ENCODE peak calls at places on chromosome 11, in six cellular contexts. One of them, this sample, is unnamed.
A peak's percentile ranks its signal among the peaks of the same experiment; 100 is the strongest.

GRCh38 chr11:100774132-100774531 is 87.0 kb downstream of the ARHGAP42 start:
- DNase-seq in Right ventricle myocardium inferior: no peak
- DNase-seq in activated naive CD4-positive, alpha-beta T cell: no peak
- DNase-seq in HCEC 1CT: no peak
- DNase-seq in stomach: no peak
- DNase-seq in GM19239: no peak
- DNase-seq in this sample: no peak

GRCh38 chr11:122758361-122758760 is 79.9 kb upstream of the CRTAM start:
- DNase-seq in Right ventricle myocardium inferior: no peak
- DNase-seq in activated naive CD4-positive, alpha-beta T cell: no peak
- DNase-seq in HCEC 1CT: no peak
- DNase-seq in stomach: no peak
- DNase-seq in GM19239: no peak
- DNase-seq in this sample: no peak

GRCh38 chr11:16604784-16605439 is 133.5 kb upstream of the C11orf58 start:
- DNase-seq in Right ventricle myocardium inferior: peak; percentile 78
- DNase-seq in activated naive CD4-positive, alpha-beta T cell: no peak
- DNase-seq in HCEC 1CT: peak; percentile 23
- DNase-seq in stomach: peak; percentile 54
- DNase-seq in GM19239: no peak
- DNase-seq in this sample: peak; percentile 46

GRCh38 chr11:79344765-79345164 is 96.1 kb downstream of the TENM4 start:
- DNase-seq in Right ventricle myocardium inferior: no peak
- DNase-seq in activated naive CD4-positive, alpha-beta T cell: no peak
- DNase-seq in HCEC 1CT: no peak
- DNase-seq in stomach: no peak
- DNase-seq in GM19239: no peak
- DNase-seq in this sample: no peak

GRCh38 chr11:87417951-87418350 is 380.2 kb downstream of the TMEM135 start:
- DNase-seq in Right ventricle myocardium inferior: no peak
- DNase-seq in activated naive CD4-positive, alpha-beta T cell: no peak
- DNase-seq in HCEC 1CT: no peak
- DNase-seq in stomach: no peak
- DNase-seq in GM19239: no peak
- DNase-seq in this sample: no peak

GRCh38 chr11:122140535-122140934 is 24.5 kb upstream of the BLID start:
- DNase-seq in Right ventricle myocardium inferior: no peak
- DNase-seq in activated naive CD4-positive, alpha-beta T cell: no peak
- DNase-seq in HCEC 1CT: peak; percentile 93
- DNase-seq in stomach: no peak
- DNase-seq in GM19239: no peak
- DNase-seq in this sample: no peak

GRCh38 chr11:1394936-1395772 is 5.4 kb downstream of the BRSK2 start:
- DNase-seq in Right ventricle myocardium inferior: peak; percentile 57
- DNase-seq in activated naive CD4-positive, alpha-beta T cell: no peak
- DNase-seq in HCEC 1CT: no peak
- DNase-seq in stomach: no peak
- DNase-seq in GM19239: no peak
- DNase-seq in this sample: no peak

GRCh38 chr11:70464509-70465361 is 66.4 kb downstream of the CTTN start:
- DNase-seq in Right ventricle myocardium inferior: no peak
- DNase-seq in activated naive CD4-positive, alpha-beta T cell: no peak
- DNase-seq in HCEC 1CT: no peak
- DNase-seq in stomach: no peak
- DNase-seq in GM19239: no peak
- DNase-seq in this sample: no peak

GRCh38 chr11:42311944-42312343 is 852.5 kb upstream of the LRRC4C start:
- DNase-seq in Right ventricle myocardium inferior: no peak
- DNase-seq in activated naive CD4-positive, alpha-beta T cell: no peak
- DNase-seq in HCEC 1CT: no peak
- DNase-seq in stomach: no peak
- DNase-seq in GM19239: no peak
- DNase-seq in this sample: no peak

GRCh38 chr11:117458275-117459120 is 130.8 kb downstream of the CEP164 start:
- DNase-seq in Right ventricle myocardium inferior: no peak
- DNase-seq in activated naive CD4-positive, alpha-beta T cell: no peak
- DNase-seq in HCEC 1CT: no peak
- DNase-seq in stomach: no peak
- DNase-seq in GM19239: no peak
- DNase-seq in this sample: peak; percentile 71

GRCh38 chr11:130407978-130408377 is 20.4 kb downstream of the ADAMTS8 start:
- DNase-seq in Right ventricle myocardium inferior: peak; percentile 65
- DNase-seq in activated naive CD4-positive, alpha-beta T cell: no peak
- DNase-seq in HCEC 1CT: peak; percentile 92
- DNase-seq in stomach: no peak
- DNase-seq in GM19239: no peak
- DNase-seq in this sample: no peak

GRCh38 chr11:121067453-121067852 is 33.6 kb upstream of the TECTA start:
- DNase-seq in Right ventricle myocardium inferior: no peak
- DNase-seq in activated naive CD4-positive, alpha-beta T cell: no peak
- DNase-seq in HCEC 1CT: no peak
- DNase-seq in stomach: no peak
- DNase-seq in GM19239: no peak
- DNase-seq in this sample: no peak

GRCh38 chr11:69049490-69049867 is 747 bp downstream of the TPCN2 start:
- DNase-seq in Right ventricle myocardium inferior: peak; percentile 65
- DNase-seq in activated naive CD4-positive, alpha-beta T cell: no peak
- DNase-seq in HCEC 1CT: no peak
- DNase-seq in stomach: no peak
- DNase-seq in GM19239: no peak
- DNase-seq in this sample: no peak

GRCh38 chr11:33388793-33389525 is 131.8 kb downstream of the HIPK3 start:
- DNase-seq in Right ventricle myocardium inferior: no peak
- DNase-seq in activated naive CD4-positive, alpha-beta T cell: no peak
- DNase-seq in HCEC 1CT: no peak
- DNase-seq in stomach: no peak
- DNase-seq in GM19239: no peak
- DNase-seq in this sample: no peak

GRCh38 chr11:35173011-35173511 is 34.1 kb downstream of the CD44 start:
- DNase-seq in Right ventricle myocardium inferior: peak; percentile 73
- DNase-seq in activated naive CD4-positive, alpha-beta T cell: no peak
- DNase-seq in HCEC 1CT: peak; percentile 75
- DNase-seq in stomach: peak; percentile 34
- DNase-seq in GM19239: no peak
- DNase-seq in this sample: peak; percentile 12

GRCh38 chr11:17298302-17298701 is 21.8 kb downstream of the NUCB2 start:
- DNase-seq in Right ventricle myocardium inferior: no peak
- DNase-seq in activated naive CD4-positive, alpha-beta T cell: no peak
- DNase-seq in HCEC 1CT: no peak
- DNase-seq in stomach: no peak
- DNase-seq in GM19239: no peak
- DNase-seq in this sample: peak; percentile 20

GRCh38 chr11:103920449-103920848 is 116.0 kb upstream of the DDI1 start:
- DNase-seq in Right ventricle myocardium inferior: no peak
- DNase-seq in activated naive CD4-positive, alpha-beta T cell: no peak
- DNase-seq in HCEC 1CT: no peak
- DNase-seq in stomach: no peak
- DNase-seq in GM19239: no peak
- DNase-seq in this sample: no peak

GRCh38 chr11:64261556-64262080 is 10.3 kb downstream of the PLCB3 start:
- DNase-seq in Right ventricle myocardium inferior: no peak
- DNase-seq in activated naive CD4-positive, alpha-beta T cell: no peak
- DNase-seq in HCEC 1CT: no peak
- DNase-seq in stomach: no peak
- DNase-seq in GM19239: no peak
- DNase-seq in this sample: no peak

GRCh38 chr11:35478411-35479139 is 46.8 kb downstream of the PAMR1 start:
- DNase-seq in Right ventricle myocardium inferior: no peak
- DNase-seq in activated naive CD4-positive, alpha-beta T cell: no peak
- DNase-seq in HCEC 1CT: no peak
- DNase-seq in stomach: peak; percentile 34
- DNase-seq in GM19239: no peak
- DNase-seq in this sample: no peak

GRCh38 chr11:122601131-122602125 is 54.1 kb upstream of the UBASH3B start:
- DNase-seq in Right ventricle myocardium inferior: no peak
- DNase-seq in activated naive CD4-positive, alpha-beta T cell: no peak
- DNase-seq in HCEC 1CT: peak; percentile 70
- DNase-seq in stomach: no peak
- DNase-seq in GM19239: no peak
- DNase-seq in this sample: no peak

GRCh38 chr11:73314121-73314948 is 6.3 kb downstream of the ARHGEF17 start:
- DNase-seq in Right ventricle myocardium inferior: no peak
- DNase-seq in activated naive CD4-positive, alpha-beta T cell: no peak
- DNase-seq in HCEC 1CT: peak; percentile 53
- DNase-seq in stomach: no peak
- DNase-seq in GM19239: no peak
- DNase-seq in this sample: peak; percentile 72

GRCh38 chr11:15967966-15968365 is 388.4 kb downstream of the SOX6 start:
- DNase-seq in Right ventricle myocardium inferior: no peak
- DNase-seq in activated naive CD4-positive, alpha-beta T cell: no peak
- DNase-seq in HCEC 1CT: peak; percentile 59
- DNase-seq in stomach: no peak
- DNase-seq in GM19239: no peak
- DNase-seq in this sample: no peak

GRCh38 chr11:82577246-82577645 is 156.4 kb downstream of the FAM181B start:
- DNase-seq in Right ventricle myocardium inferior: no peak
- DNase-seq in activated naive CD4-positive, alpha-beta T cell: no peak
- DNase-seq in HCEC 1CT: no peak
- DNase-seq in stomach: no peak
- DNase-seq in GM19239: no peak
- DNase-seq in this sample: no peak

GRCh38 chr11:62902932-62903331 is 18.2 kb downstream of the CHRM1 start:
- DNase-seq in Right ventricle myocardium inferior: no peak
- DNase-seq in activated naive CD4-positive, alpha-beta T cell: no peak
- DNase-seq in HCEC 1CT: no peak
- DNase-seq in stomach: no peak
- DNase-seq in GM19239: no peak
- DNase-seq in this sample: no peak

GRCh38 chr11:102446606-102447005 is 6.0 kb downstream of the TMEM123 start:
- DNase-seq in Right ventricle myocardium inferior: no peak
- DNase-seq in activated naive CD4-positive, alpha-beta T cell: no peak
- DNase-seq in HCEC 1CT: peak; percentile 90
- DNase-seq in stomach: no peak
- DNase-seq in GM19239: no peak
- DNase-seq in this sample: no peak

GRCh38 chr11:115939726-115940421 is 435.7 kb upstream of the CADM1 start:
- DNase-seq in Right ventricle myocardium inferior: no peak
- DNase-seq in activated naive CD4-positive, alpha-beta T cell: no peak
- DNase-seq in HCEC 1CT: no peak
- DNase-seq in stomach: no peak
- DNase-seq in GM19239: no peak
- DNase-seq in this sample: no peak

GRCh38 chr11:35664977-35665441 is 2.4 kb downstream of the TRIM44 start:
- DNase-seq in Right ventricle myocardium inferior: no peak
- DNase-seq in activated naive CD4-positive, alpha-beta T cell: no peak
- DNase-seq in HCEC 1CT: peak; percentile 50
- DNase-seq in stomach: no peak
- DNase-seq in GM19239: no peak
- DNase-seq in this sample: no peak

GRCh38 chr11:83938148-83938547 is 652.0 kb upstream of the CCDC90B start:
- DNase-seq in Right ventricle myocardium inferior: no peak
- DNase-seq in activated naive CD4-positive, alpha-beta T cell: no peak
- DNase-seq in HCEC 1CT: no peak
- DNase-seq in stomach: no peak
- DNase-seq in GM19239: no peak
- DNase-seq in this sample: no peak

GRCh38 chr11:31509017-31509411 is 408 bp downstream of the IMMP1L start:
- DNase-seq in Right ventricle myocardium inferior: no peak
- DNase-seq in activated naive CD4-positive, alpha-beta T cell: no peak
- DNase-seq in HCEC 1CT: no peak
- DNase-seq in stomach: no peak
- DNase-seq in GM19239: no peak
- DNase-seq in this sample: peak; percentile 15

GRCh38 chr11:114892381-114893197 is 214.3 kb downstream of the NXPE2 start:
- DNase-seq in Right ventricle myocardium inferior: no peak
- DNase-seq in activated naive CD4-positive, alpha-beta T cell: no peak
- DNase-seq in HCEC 1CT: no peak
- DNase-seq in stomach: no peak
- DNase-seq in GM19239: peak; percentile 9
- DNase-seq in this sample: peak; percentile 12

GRCh38 chr11:41413843-41414242 is 45.6 kb downstream of the LRRC4C start:
- DNase-seq in Right ventricle myocardium inferior: no peak
- DNase-seq in activated naive CD4-positive, alpha-beta T cell: no peak
- DNase-seq in HCEC 1CT: no peak
- DNase-seq in stomach: no peak
- DNase-seq in GM19239: no peak
- DNase-seq in this sample: peak; percentile 31

GRCh38 chr11:11179239-11179638 is 173.8 kb downstream of the CSNK2A3 start:
- DNase-seq in Right ventricle myocardium inferior: no peak
- DNase-seq in activated naive CD4-positive, alpha-beta T cell: no peak
- DNase-seq in HCEC 1CT: peak; percentile 27
- DNase-seq in stomach: no peak
- DNase-seq in GM19239: no peak
- DNase-seq in this sample: no peak